ENCODE peak calls at places on chromosomes 4 and X, in five cellular contexts. Z, C, M, O and N are unnamed samples.

GRCh38 chr4:17957689-17958088 is 63.9 kb downstream of the LCORL start:
- DNase-seq in Z (no peak), C (no peak), M (no peak), O (no peak), N (no peak)

GRCh38 chr4:4969298-4969697 is 50.0 kb downstream of the CYTL1 start:
- DNase-seq in Z (peak), C (no peak), O (peak), M (no peak), N (no peak)

GRCh38 chrX:12548746-12549145 is 242.5 kb upstream of the PRPS2 start:
- DNase-seq in O (no peak), C (peak), M (no peak), Z (no peak), N (peak)

GRCh38 chr4:40848981-40849380 is 99.2 kb downstream of the NSUN7 start:
- DNase-seq in O (no peak), C (no peak), Z (no peak), M (no peak), N (peak)

GRCh38 chr4:70706516-70706915 is 15.2 kb upstream of the RUFY3 start:
- DNase-seq in Z (no peak), O (no peak), M (no peak), C (no peak), N (no peak)

GRCh38 chr4:92305878-92306520 is 2.2 kb downstream of the GRID2 start:
- DNase-seq in C (peak), Z (no peak), M (no peak), O (no peak), N (no peak)

GRCh38 chr4:153773236-153773690 is 13.4 kb upstream of the RNF175 start:
- DNase-seq in Z (no peak), O (no peak), M (no peak), C (no peak), N (peak)

GRCh38 chr4:8414377-8414776 is 26.1 kb downstream of the ACOX3 start:
- DNase-seq in M (no peak), O (no peak), Z (no peak), C (no peak), N (no peak)

GRCh38 chrX:134603806-134604700 is 54.2 kb downstream of the PLAC1 start:
- DNase-seq in C (no peak), M (no peak), Z (no peak), O (peak), N (peak)

GRCh38 chr4:79334783-79335182 is 8.9 kb upstream of the NAA11 start:
- DNase-seq in M (no peak), C (no peak), Z (no peak), O (no peak), N (no peak)

GRCh38 chr4:25157071-25157470 is 3.2 kb downstream of the SEPSECS start:
- DNase-seq in O (no peak), C (no peak), M (no peak), Z (no peak), N (no peak)

GRCh38 chr4:87044511-87045369 is 109.9 kb downstream of the AFF1 start:
- DNase-seq in C (peak), Z (no peak), M (no peak), O (no peak), N (no peak)

DNA sequence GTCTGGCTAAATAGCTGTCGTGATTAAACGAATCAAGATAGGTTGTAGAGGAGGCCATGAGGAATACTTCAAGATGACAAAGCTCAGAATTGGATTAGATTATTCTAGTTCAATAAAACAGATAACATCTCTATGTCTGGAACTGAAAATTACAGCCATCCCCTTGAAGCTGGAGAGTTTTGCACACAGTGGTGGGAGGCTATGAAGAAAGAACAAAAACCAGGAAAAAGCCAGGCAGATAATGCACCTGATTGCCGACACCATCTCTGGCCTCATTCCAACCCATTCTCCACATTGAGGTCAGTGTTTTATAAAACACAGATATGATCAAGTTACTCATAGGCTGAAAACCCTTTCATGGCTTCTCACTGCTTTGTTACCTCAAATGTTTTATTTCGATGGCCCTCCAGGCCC is 188.3 kb downstream of the RASL11B start:
- DNase-seq in M (no peak), O (no peak), Z (no peak), C (no peak), N (no peak)
- TF ChIP-seq CTCF in M (no peak), O (no peak), Z (no peak), C (no peak), N (no peak)

DNA sequence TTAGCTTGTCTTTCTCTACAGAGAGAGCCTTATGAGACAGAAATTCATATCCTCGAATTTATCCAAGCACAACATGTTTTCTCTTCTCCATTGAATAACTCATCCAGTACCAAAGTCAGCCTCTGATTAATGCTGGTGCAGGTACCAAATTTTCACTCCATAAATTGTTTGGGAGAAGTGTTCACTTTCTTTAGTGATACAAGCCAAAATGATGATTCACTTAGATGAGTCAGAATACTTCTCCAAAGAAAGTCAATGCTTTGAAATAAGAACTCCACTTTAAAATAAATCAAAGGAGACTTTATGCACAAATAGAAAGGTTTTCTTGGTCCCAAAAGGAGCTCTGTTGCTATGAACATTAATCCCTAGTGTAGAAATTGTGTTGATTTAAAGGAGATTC is 60.2 kb downstream of the MAOB start:
- DNase-seq in O (no peak), M (no peak), C (no peak), Z (no peak), N (no peak)
- TF ChIP-seq CTCF in O (no peak), M (no peak), C (no peak), Z (no peak), N (no peak)

DNA sequence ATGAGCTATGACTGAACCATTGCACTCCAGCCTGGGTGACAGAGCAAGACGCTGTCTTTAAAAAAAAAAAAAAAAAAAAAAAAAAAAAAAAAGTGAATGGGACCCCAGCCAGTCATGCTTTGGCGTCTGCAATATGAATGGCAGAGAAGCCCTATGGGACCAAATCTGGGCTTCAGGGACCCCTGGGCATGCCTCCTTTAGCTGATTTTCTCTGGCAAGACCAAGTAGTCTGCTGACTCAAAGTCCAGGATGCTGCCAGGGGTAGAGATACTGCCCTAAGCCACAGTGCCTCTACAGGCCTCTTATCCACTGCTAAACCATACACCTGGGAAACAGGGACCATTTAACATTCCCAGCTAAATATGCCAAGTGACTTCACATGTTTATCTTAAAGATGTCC is 6.0 kb downstream of the RPS4X start:
- DNase-seq in M (no peak), C (no peak), Z (no peak), O (no peak), N (no peak)
- TF ChIP-seq CTCF in M (no peak), C (no peak), Z (no peak), O (no peak), N (no peak)

GRCh38 chr4:156815717-156816319 is 155.8 kb downstream of the PDGFC start:
- DNase-seq in Z (no peak), O (no peak), M (no peak), C (peak), N (no peak)
- TF ChIP-seq CTCF in Z (no peak), O (no peak), M (no peak), C (no peak), N (no peak)

DNA sequence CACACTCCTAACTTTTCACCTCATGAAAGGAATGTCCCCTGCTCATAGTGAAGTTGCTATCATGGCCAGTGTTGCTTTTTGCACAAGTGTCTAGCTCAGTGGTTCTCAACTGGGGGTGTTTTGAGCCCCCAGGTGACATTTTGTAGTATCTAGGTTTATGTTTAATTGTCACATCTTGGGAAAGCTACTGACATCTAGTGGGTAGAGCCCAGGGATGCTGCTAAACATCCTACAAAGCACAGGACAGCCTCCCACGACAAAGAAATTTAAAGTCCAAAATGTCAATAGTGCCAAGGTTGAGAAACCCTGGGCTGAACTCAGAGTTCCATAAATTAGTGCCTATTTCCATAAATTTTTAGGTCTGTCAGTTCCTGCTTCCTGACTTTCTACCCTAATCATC is 70.7 kb upstream of the HCCS start:
- DNase-seq in Z (no peak), C (no peak), O (no peak), M (no peak), N (peak)
- TF ChIP-seq CTCF in Z (no peak), C (no peak), O (no peak), M (no peak), N (no peak)

GRCh38 chr4:38327174-38327573 is 336.8 kb upstream of the KLF3 start:
- DNase-seq in Z (no peak), M (no peak), O (no peak), C (no peak), N (no peak)

GRCh38 chr4:38326499-38326898 is 337.5 kb upstream of the KLF3 start:
- DNase-seq in C (no peak), M (no peak), Z (no peak), O (no peak), N (no peak)

GRCh38 chr4:38330321-38330720 is 333.7 kb upstream of the KLF3 start:
- DNase-seq in Z (no peak), M (no peak), O (no peak), C (no peak), N (no peak)

GRCh38 chr4:38332699-38333098 is 331.3 kb upstream of the KLF3 start:
- DNase-seq in M (no peak), Z (no peak), O (no peak), C (no peak), N (no peak)

DNA sequence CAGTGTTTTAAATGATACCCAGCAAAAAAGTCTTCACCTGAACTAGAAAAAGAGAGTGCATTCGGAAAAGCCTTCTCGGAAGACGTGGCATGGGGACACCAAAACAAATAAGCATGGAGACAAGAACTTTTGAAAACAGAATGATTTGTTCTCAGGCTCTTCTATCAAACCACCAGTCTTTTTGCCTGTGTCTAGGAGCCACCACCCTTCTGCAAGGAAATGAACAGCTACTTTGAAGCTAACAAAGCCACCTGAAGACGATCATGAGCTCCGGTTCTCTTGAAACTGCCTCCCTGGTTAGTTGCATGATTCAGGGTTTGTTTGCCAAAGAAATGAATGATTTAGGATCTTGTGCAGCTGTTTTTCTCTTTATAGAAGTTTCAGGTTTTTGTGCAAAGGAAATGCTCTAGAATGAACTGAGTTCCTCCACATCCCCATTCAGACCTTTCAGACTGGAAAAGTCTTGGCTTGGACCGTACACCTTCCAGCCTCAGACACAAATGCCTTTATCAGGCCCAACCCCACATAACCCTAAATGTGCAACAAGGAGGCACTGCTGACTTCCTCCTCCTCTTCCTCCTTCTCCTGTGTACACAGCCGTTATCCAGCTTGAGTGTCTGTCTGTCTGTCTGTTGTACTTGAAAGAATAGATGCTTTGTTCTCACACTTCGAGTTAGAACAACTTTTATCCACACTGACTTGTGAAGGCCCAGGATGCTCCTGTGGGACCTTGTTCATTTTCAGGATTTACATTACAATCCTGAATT is 334.9 kb upstream of the KLF3 start:
- DNase-seq in O (no peak), C (no peak), Z (no peak), M (no peak), N (no peak)
- TF ChIP-seq CTCF in O (no peak), C (no peak), Z (no peak), M (no peak), N (no peak)

GRCh38 chrX:28586891-28587635 is at the start of gene IL1RAPL1:
- DNase-seq in M (no peak), Z (no peak), O (no peak), C (peak), N (no peak)

GRCh38 chrX:28589048-28589447 is 1.8 kb downstream of the IL1RAPL1 start:
- DNase-seq in M (no peak), Z (no peak), C (no peak), O (no peak), N (no peak)

GRCh38 chrX:28586291-28586690 is 955 bp upstream of the IL1RAPL1 start:
- DNase-seq in O (no peak), Z (peak), M (no peak), C (peak), N (no peak)

GRCh38 chrX:28591542-28591941 is 4.3 kb downstream of the IL1RAPL1 start:
- DNase-seq in M (no peak), C (no peak), O (no peak), Z (no peak), N (no peak)

GRCh38 chrX:28590394-28590793 is 3.1 kb downstream of the IL1RAPL1 start:
- DNase-seq in O (no peak), M (no peak), C (no peak), Z (no peak), N (no peak)
- TF ChIP-seq CTCF in O (no peak), M (no peak), C (no peak), Z (peak), N (no peak)

GRCh38 chrX:16664626-16665025 is 14.7 kb downstream of the S100G start:
- DNase-seq in C (no peak), O (no peak), M (no peak), Z (no peak), N (no peak)
- TF ChIP-seq CTCF in C (no peak), O (no peak), M (no peak), Z (no peak), N (no peak)

GRCh38 chr4:72529144-72529822 is 39.7 kb downstream of the ADAMTS3 start:
- DNase-seq in O (no peak), M (no peak), Z (no peak), C (no peak), N (no peak)

GRCh38 chr4:72531322-72531721 is 37.7 kb downstream of the ADAMTS3 start:
- DNase-seq in M (no peak), Z (no peak), C (no peak), O (no peak), N (no peak)

GRCh38 chr4:72525938-72526337 is 43.1 kb downstream of the ADAMTS3 start:
- DNase-seq in M (no peak), O (no peak), C (no peak), Z (peak), N (peak)

GRCh38 chr4:72531768-72532290 is 37.2 kb downstream of the ADAMTS3 start:
- DNase-seq in Z (no peak), C (no peak), M (no peak), O (no peak), N (no peak)

GRCh38 chr4:72527038-72527646 is 41.9 kb downstream of the ADAMTS3 start:
- DNase-seq in M (no peak), O (no peak), C (no peak), Z (no peak), N (no peak)
- TF ChIP-seq CTCF in M (no peak), O (no peak), C (no peak), Z (no peak), N (no peak)

GRCh38 chr4:144295286-144295995 is 154.9 kb upstream of the GYPA start:
- DNase-seq in O (no peak), Z (no peak), C (no peak), M (no peak), N (no peak)

GRCh38 chr4:144291164-144291563 is 150.6 kb upstream of the GYPA start:
- DNase-seq in M (no peak), O (no peak), C (no peak), Z (no peak), N (no peak)

GRCh38 chr4:144296941-144297340 is 156.4 kb upstream of the GYPA start:
- DNase-seq in C (no peak), O (no peak), M (no peak), Z (no peak), N (no peak)

GRCh38 chr4:144289687-144290433 is 149.3 kb upstream of the GYPA start:
- DNase-seq in C (no peak), O (no peak), Z (no peak), M (no peak), N (no peak)

DNA sequence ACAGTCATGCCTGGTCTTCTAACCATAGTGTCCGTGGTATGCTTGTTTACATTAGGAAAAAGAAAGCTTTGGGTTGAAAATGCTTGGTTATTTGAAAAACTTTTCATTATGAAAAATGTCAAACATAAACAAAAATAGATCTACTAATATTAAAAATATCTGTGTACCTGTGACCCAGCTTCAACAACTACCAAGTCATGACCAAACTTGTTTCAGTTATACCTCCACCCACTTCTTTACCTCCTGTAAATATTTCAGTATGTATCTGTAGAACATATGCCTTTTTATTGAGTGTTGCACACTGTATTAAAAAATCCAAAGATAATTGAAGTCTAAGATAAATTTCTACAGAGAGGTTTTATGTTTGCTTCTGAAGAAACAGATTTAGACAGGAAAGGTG is 153.7 kb upstream of the GYPA start:
- DNase-seq in O (no peak), Z (no peak), M (no peak), C (no peak), N (no peak)
- TF ChIP-seq CTCF in O (no peak), Z (no peak), M (no peak), C (no peak), N (no peak)